ENCODE peak calls at places on chromosomes 3 and 15, in seven cellular contexts. One of them, this sample, is unnamed.
A peak's percentile ranks its signal among the peaks of the same experiment; 100 is the strongest.

GRCh38 chr15:52010633-52011595 is 8.1 kb upstream of the MAPK6 start:
- DNase-seq in adrenal gland: peak; percentile 88
- DNase-seq in heart right ventricle: no peak
- DNase-seq in OCI-LY7: no peak
- DNase-seq in GM23338: no peak
- DNase-seq in A549: peak; percentile 77
- DNase-seq in endothelial cell of umbilical vein: no peak
- DNase-seq in this sample: peak; percentile 72

GRCh38 chr15:75776075-75776443 is 63.4 kb upstream of the CSPG4 start:
- DNase-seq in OCI-LY7: no peak
- DNase-seq in endothelial cell of umbilical vein: no peak
- DNase-seq in heart right ventricle: no peak
- DNase-seq in GM23338: peak; percentile 37
- DNase-seq in adrenal gland: peak; percentile 18
- DNase-seq in A549: peak; percentile 43
- DNase-seq in this sample: no peak

GRCh38 chr15:77998592-77998991 is 78.9 kb downstream of the TBC1D2B start:
- DNase-seq in heart right ventricle: no peak
- DNase-seq in OCI-LY7: no peak
- DNase-seq in adrenal gland: no peak
- DNase-seq in GM23338: no peak
- DNase-seq in endothelial cell of umbilical vein: no peak
- DNase-seq in A549: no peak
- DNase-seq in this sample: no peak

GRCh38 chr3:120450914-120451669 is at the start of gene FSTL1:
- DNase-seq in OCI-LY7: no peak
- DNase-seq in endothelial cell of umbilical vein: peak; percentile 67
- DNase-seq in GM23338: peak; percentile 86
- DNase-seq in A549: no peak
- DNase-seq in adrenal gland: peak; percentile 62
- DNase-seq in heart right ventricle: peak; percentile 73
- DNase-seq in this sample: no peak

GRCh38 chr15:98501192-98501591 is 147.1 kb upstream of the IGF1R start:
- DNase-seq in A549: no peak
- DNase-seq in OCI-LY7: no peak
- DNase-seq in adrenal gland: no peak
- DNase-seq in heart right ventricle: no peak
- DNase-seq in endothelial cell of umbilical vein: no peak
- DNase-seq in GM23338: no peak
- DNase-seq in this sample: no peak

GRCh38 chr3:171055336-171056178 is 29.0 kb upstream of the SLC2A2 start:
- DNase-seq in heart right ventricle: no peak
- DNase-seq in A549: peak; percentile 40
- DNase-seq in GM23338: no peak
- DNase-seq in adrenal gland: no peak
- DNase-seq in OCI-LY7: no peak
- DNase-seq in endothelial cell of umbilical vein: peak; percentile 11
- DNase-seq in this sample: no peak

GRCh38 chr3:152076148-152076547 is 192.6 kb upstream of the MBNL1 start:
- DNase-seq in OCI-LY7: no peak
- DNase-seq in A549: no peak
- DNase-seq in adrenal gland: no peak
- DNase-seq in endothelial cell of umbilical vein: peak; percentile 10
- DNase-seq in heart right ventricle: no peak
- DNase-seq in GM23338: no peak
- DNase-seq in this sample: no peak

GRCh38 chr15:39934415-39935044 is 615 bp downstream of the EIF2AK4 start:
- DNase-seq in A549: no peak
- DNase-seq in endothelial cell of umbilical vein: peak; percentile 47
- DNase-seq in OCI-LY7: no peak
- DNase-seq in heart right ventricle: no peak
- DNase-seq in adrenal gland: no peak
- DNase-seq in GM23338: no peak
- DNase-seq in this sample: no peak

GRCh38 chr3:27165348-27165747 is 203.8 kb downstream of the NEK10 start:
- DNase-seq in OCI-LY7: no peak
- DNase-seq in endothelial cell of umbilical vein: no peak
- DNase-seq in adrenal gland: no peak
- DNase-seq in GM23338: no peak
- DNase-seq in heart right ventricle: no peak
- DNase-seq in A549: no peak
- DNase-seq in this sample: peak; percentile 11

GRCh38 chr15:65264877-65265430 is 21.7 kb downstream of the PARP16 start:
- DNase-seq in heart right ventricle: no peak
- DNase-seq in GM23338: peak; percentile 15
- DNase-seq in OCI-LY7: no peak
- DNase-seq in A549: no peak
- DNase-seq in adrenal gland: no peak
- DNase-seq in endothelial cell of umbilical vein: no peak
- DNase-seq in this sample: no peak

GRCh38 chr15:99486371-99487336 is 79.1 kb upstream of the MEF2A start:
- DNase-seq in heart right ventricle: peak; percentile 86
- DNase-seq in A549: peak; percentile 55
- DNase-seq in GM23338: peak; percentile 55
- DNase-seq in endothelial cell of umbilical vein: peak; percentile 61
- DNase-seq in OCI-LY7: no peak
- DNase-seq in adrenal gland: peak; percentile 76
- DNase-seq in this sample: no peak

GRCh38 chr3:30632065-30632464 is 25.7 kb downstream of the TGFBR2 start:
- DNase-seq in endothelial cell of umbilical vein: no peak
- DNase-seq in A549: no peak
- DNase-seq in GM23338: no peak
- DNase-seq in heart right ventricle: no peak
- DNase-seq in adrenal gland: no peak
- DNase-seq in OCI-LY7: no peak
- DNase-seq in this sample: no peak

DNA sequence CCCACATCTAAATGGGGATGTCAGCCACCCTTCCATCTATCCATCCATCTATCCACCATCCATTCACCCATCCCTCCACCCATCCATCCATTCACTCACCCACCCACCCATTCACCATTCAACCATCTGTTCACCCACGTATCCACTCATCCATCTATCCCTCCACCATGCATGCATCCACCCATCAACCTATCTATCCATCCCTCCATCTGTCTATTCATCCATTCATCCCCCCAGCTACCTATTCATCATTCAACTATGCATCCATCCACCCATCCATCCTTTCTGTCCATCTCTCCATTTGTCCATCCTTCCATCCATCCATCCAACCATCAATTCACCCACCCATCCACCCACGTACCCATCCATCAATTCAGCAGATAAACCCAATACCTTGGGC is 14.6 kb downstream of the ITIH3 start:
- DNase-seq in OCI-LY7: no peak
- DNase-seq in GM23338: no peak
- DNase-seq in endothelial cell of umbilical vein: no peak
- DNase-seq in heart right ventricle: no peak
- DNase-seq in adrenal gland: no peak
- DNase-seq in A549: no peak
- DNase-seq in this sample: no peak
- H3K4me3 ChIP-seq in OCI-LY7: no peak overlapping the region
- H3K4me3 ChIP-seq in GM23338: no peak overlapping the region
- H3K4me3 ChIP-seq in endothelial cell of umbilical vein: no peak overlapping the region
- H3K4me3 ChIP-seq in heart right ventricle: no peak overlapping the region
- H3K4me3 ChIP-seq in adrenal gland: no peak overlapping the region
- H3K4me3 ChIP-seq in A549: no peak overlapping the region
- H3K4me3 ChIP-seq in this sample: no peak overlapping the region

DNA sequence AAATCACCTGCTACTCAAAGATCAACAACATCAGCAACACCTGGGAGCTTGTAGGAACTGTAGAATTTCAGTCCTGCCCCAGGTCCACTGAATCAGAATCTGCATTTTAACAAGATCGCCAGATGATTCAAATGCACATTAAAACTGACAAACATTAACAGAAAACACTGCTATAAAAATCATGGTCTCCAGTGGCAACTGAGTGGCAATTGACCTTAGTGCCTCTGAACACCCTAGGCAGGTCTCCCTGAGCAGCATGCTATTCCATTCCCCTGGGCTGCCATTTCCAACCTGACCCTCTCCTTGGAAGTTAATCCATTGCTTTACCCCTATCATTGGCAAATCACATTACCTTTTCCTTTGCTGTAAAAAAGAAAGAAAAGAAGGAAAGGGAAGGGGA is 23.0 kb upstream of the TOP2B start:
- DNase-seq in OCI-LY7: no peak
- DNase-seq in endothelial cell of umbilical vein: no peak
- DNase-seq in heart right ventricle: no peak
- DNase-seq in adrenal gland: no peak
- DNase-seq in GM23338: no peak
- DNase-seq in A549: no peak
- DNase-seq in this sample: no peak
- TF ChIP-seq CTCF in OCI-LY7: no peak
- TF ChIP-seq CTCF in endothelial cell of umbilical vein: no peak
- TF ChIP-seq CTCF in heart right ventricle: no peak
- TF ChIP-seq CTCF in adrenal gland: no peak
- TF ChIP-seq CTCF in GM23338: no peak
- TF ChIP-seq CTCF in A549: no peak
- TF ChIP-seq CTCF in this sample: no peak

GRCh38 chr3:52002768-52003167 is 7.1 kb upstream of the RPL29 start:
- DNase-seq in endothelial cell of umbilical vein: no peak
- DNase-seq in GM23338: no peak
- DNase-seq in heart right ventricle: no peak
- DNase-seq in adrenal gland: no peak
- DNase-seq in A549: no peak
- DNase-seq in OCI-LY7: no peak
- DNase-seq in this sample: no peak
- H3K27ac ChIP-seq in endothelial cell of umbilical vein: no peak overlapping the region
- H3K27ac ChIP-seq in GM23338: no peak overlapping the region
- H3K27ac ChIP-seq in heart right ventricle: no peak overlapping the region
- H3K27ac ChIP-seq in adrenal gland: no peak overlapping the region
- H3K27ac ChIP-seq in A549: no peak overlapping the region
- H3K27ac ChIP-seq in OCI-LY7: no peak overlapping the region
- H3K27ac ChIP-seq in this sample: no peak overlapping the region

GRCh38 chr3:187941135-187941847 is 196.0 kb upstream of the BCL6 start:
- DNase-seq in OCI-LY7: no peak
- DNase-seq in heart right ventricle: no peak
- DNase-seq in GM23338: no peak
- DNase-seq in adrenal gland: no peak
- DNase-seq in endothelial cell of umbilical vein: no peak
- DNase-seq in A549: no peak
- DNase-seq in this sample: no peak

GRCh38 chr3:187942658-187943241 is 197.5 kb upstream of the BCL6 start:
- DNase-seq in GM23338: no peak
- DNase-seq in adrenal gland: no peak
- DNase-seq in OCI-LY7: peak; percentile 90
- DNase-seq in A549: no peak
- DNase-seq in heart right ventricle: no peak
- DNase-seq in endothelial cell of umbilical vein: no peak
- DNase-seq in this sample: no peak

GRCh38 chr3:187941848-187942194 is 196.6 kb upstream of the BCL6 start:
- DNase-seq in A549: no peak
- DNase-seq in heart right ventricle: no peak
- DNase-seq in endothelial cell of umbilical vein: no peak
- DNase-seq in GM23338: no peak
- DNase-seq in adrenal gland: no peak
- DNase-seq in OCI-LY7: no peak
- DNase-seq in this sample: no peak

GRCh38 chr3:187936676-187937075 is 191.4 kb upstream of the BCL6 start:
- DNase-seq in GM23338: no peak
- DNase-seq in OCI-LY7: no peak
- DNase-seq in adrenal gland: no peak
- DNase-seq in endothelial cell of umbilical vein: no peak
- DNase-seq in heart right ventricle: no peak
- DNase-seq in A549: no peak
- DNase-seq in this sample: no peak

DNA sequence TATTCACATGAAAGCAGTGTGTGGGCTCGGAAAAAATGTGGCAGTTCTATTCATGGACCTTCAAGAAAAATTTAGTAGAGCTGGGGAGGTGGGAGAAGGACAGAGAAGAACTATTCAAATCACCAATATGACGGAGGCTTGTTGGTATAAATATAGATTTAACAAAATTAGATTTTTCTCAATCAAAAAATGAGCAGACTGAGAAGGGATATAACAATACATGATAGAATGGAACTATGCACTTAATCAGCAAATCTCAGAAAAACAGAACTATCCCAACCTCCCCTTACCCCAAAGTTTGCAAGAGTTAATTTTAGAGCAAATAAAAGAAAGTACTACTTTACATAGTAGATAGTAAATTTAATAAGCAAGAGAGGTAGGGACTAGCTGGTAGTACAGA is 194.6 kb upstream of the BCL6 start:
- DNase-seq in OCI-LY7: no peak
- DNase-seq in heart right ventricle: no peak
- DNase-seq in GM23338: no peak
- DNase-seq in endothelial cell of umbilical vein: no peak
- DNase-seq in adrenal gland: no peak
- DNase-seq in A549: no peak
- DNase-seq in this sample: no peak
- H3K4me3 ChIP-seq in OCI-LY7: peak overlapping the region; percentile 25
- H3K4me3 ChIP-seq in heart right ventricle: no peak overlapping the region
- H3K4me3 ChIP-seq in GM23338: no peak overlapping the region
- H3K4me3 ChIP-seq in endothelial cell of umbilical vein: no peak overlapping the region
- H3K4me3 ChIP-seq in adrenal gland: no peak overlapping the region
- H3K4me3 ChIP-seq in A549: no peak overlapping the region
- H3K4me3 ChIP-seq in this sample: no peak overlapping the region

DNA sequence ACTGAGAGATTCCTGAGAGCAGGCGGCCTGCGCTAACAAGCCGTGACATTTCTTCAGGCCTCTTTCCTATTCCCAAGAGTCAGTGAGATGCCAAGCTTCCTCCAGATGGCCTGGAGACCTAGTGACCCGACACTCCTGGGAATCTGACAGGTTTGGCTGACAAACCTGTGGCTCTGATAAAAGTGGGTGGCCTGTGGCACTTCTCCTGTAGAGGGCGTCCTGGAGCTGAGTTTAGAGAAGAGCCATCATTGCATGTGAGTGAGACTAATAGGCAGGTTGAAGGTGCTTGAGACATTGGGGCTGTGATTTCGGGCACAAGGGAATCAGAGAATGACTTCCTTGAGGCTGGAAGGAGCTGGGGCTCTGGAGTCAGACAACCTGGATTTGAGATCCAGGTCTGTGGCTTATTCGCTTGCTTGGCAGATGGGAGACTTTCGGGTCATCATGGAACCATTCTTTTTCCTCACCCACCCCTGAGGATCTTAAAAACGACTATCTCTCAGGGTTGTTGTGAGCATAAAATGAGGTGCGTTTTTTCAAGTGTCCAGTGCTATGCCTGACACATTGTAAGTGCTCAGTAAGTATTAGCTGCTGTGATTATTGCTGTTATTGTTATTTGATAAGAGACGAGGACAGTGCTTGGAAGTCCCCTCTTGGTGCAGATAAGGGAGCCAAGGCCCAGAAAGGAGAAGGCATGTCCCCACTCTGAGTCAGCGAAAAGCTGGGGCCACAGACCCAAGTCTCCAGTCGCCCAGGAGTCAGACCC is 77.2 kb downstream of the SCN10A start:
- DNase-seq in adrenal gland: peak; percentile 53
- DNase-seq in endothelial cell of umbilical vein: peak; percentile 73
- DNase-seq in GM23338: peak; percentile 96
- DNase-seq in heart right ventricle: peak; percentile 16
- DNase-seq in OCI-LY7: peak; percentile 39
- DNase-seq in A549: peak; percentile 42
- DNase-seq in this sample: no peak
- TF ChIP-seq CTCF in adrenal gland: peak; percentile 37
- TF ChIP-seq CTCF in endothelial cell of umbilical vein: peak; percentile 89
- TF ChIP-seq CTCF in GM23338: peak; percentile 94
- TF ChIP-seq CTCF in heart right ventricle: peak; percentile 48
- TF ChIP-seq CTCF in OCI-LY7: peak; percentile 84
- TF ChIP-seq CTCF in A549: peak; percentile 26
- TF ChIP-seq CTCF in this sample: peak; percentile 66